ENCODE peak calls at places on chromosome 11, in six cellular contexts. R is pancreas; F is kidney; B is activated CD8-positive, alpha-beta T cell treated with anti-CD3 and anti-CD28 coated beads for 36 hours; W is tibial nerve; C is OCI-LY7. D is an unnamed sample.

GRCh38 chr11:45803981-45804805 is 756 bp upstream of the SLC35C1 start:
- DNase-seq in W (peak), C (peak), B (peak), F (peak), R (peak), D (peak)

GRCh38 chr11:23079382-23079813 is 219.1 kb upstream of the CCDC179 start:
- DNase-seq in B (no peak), W (no peak), F (no peak), R (no peak), C (no peak), D (no peak)

GRCh38 chr11:27963370-27963769 is 144.6 kb downstream of the KIF18A start:
- DNase-seq in R (no peak), C (no peak), F (no peak), B (no peak), W (no peak), D (no peak)

GRCh38 chr11:67287355-67288197 is 1.5 kb upstream of the ANKRD13D start:
- DNase-seq in C (peak), W (no peak), F (peak), B (peak), R (no peak), D (no peak)

GRCh38 chr11:13929551-13929950 is 33.0 kb upstream of the SPON1 start:
- DNase-seq in F (no peak), B (no peak), R (no peak), W (no peak), C (no peak), D (no peak)

GRCh38 chr11:115222218-115222862 is 281.9 kb downstream of the CADM1 start:
- DNase-seq in W (no peak), C (peak), F (no peak), R (no peak), B (peak), D (no peak)

GRCh38 chr11:62133328-62134065 is 9.7 kb downstream of the INCENP start:
- DNase-seq in C (no peak), W (no peak), R (no peak), B (no peak), F (peak), D (peak)

GRCh38 chr11:128688896-128689546 is 4.9 kb upstream of the FLI1 start:
- DNase-seq in W (no peak), C (no peak), F (no peak), R (no peak), B (no peak), D (no peak)

GRCh38 chr11:17972987-17973386 is 39.9 kb downstream of the SERGEF start:
- DNase-seq in R (no peak), B (peak), F (no peak), C (no peak), W (no peak), D (no peak)

GRCh38 chr11:72445423-72445822 is 11.1 kb upstream of the CLPB start:
- DNase-seq in B (no peak), C (no peak), W (no peak), F (no peak), R (no peak), D (no peak)

GRCh38 chr11:65431452-65432132 is 9.0 kb downstream of the NEAT1 start:
- DNase-seq in B (peak), W (no peak), F (no peak), C (peak), R (no peak), D (no peak)

GRCh38 chr11:65432133-65432650 is 9.6 kb downstream of the NEAT1 start:
- DNase-seq in R (no peak), B (no peak), F (no peak), W (no peak), C (no peak), D (no peak)

GRCh38 chr11:65434057-65434666 is 11.6 kb downstream of the NEAT1 start:
- DNase-seq in B (no peak), W (no peak), F (no peak), R (no peak), C (no peak), D (no peak)

GRCh38 chr11:65433657-65434056 is 11.1 kb downstream of the NEAT1 start:
- DNase-seq in F (no peak), W (peak), B (no peak), C (no peak), R (no peak), D (no peak)

DNA sequence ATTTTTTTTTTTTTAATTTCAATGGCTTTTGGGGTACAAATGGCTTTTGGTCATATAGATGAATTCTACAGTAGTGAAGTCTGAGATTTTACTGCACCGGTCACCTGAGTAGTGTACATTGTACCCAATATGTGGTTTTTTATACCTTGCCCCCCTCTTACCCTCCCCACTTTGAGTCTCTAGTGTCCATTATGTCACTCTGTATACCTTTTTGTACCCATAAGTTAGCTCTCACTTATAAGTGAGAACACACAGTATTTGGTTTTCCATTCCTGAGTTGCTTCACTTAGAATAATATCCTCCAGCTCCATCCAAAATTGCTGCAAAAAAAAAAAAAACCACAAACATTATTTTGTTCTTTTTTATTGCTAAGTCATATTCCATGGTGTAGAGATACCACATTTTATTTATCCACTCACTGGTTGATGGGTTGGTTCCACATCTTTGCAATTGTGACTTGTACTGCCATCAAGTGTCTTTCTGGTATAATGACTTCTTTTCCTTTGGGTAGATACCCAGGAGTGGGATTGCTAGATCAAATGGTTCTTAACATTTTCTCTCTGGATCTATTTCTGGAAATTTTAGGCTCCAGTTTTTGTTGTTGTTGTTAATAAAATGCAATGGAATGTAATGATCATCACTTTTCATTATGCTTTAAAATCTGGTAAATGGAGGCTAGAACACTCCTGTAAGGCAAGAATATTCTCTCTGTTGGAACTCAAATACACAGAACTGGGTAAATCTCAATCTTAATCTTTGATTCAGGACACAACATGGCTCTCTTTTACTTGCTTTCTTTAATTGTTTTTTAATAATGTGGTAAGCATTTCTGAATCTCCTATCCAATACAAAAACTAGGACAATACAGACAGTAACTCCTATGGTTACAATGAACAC is 10.3 kb downstream of the NEAT1 start:
- DNase-seq in W (no peak), F (no peak), C (peak), B (no peak), R (no peak), D (no peak)
- TF ChIP-seq CTCF in W (peak), F (no peak), C (peak), B (peak), R (no peak), D (peak)

GRCh38 chr11:65553301-65554001 is 4.7 kb downstream of the LTBP3 start:
- DNase-seq in R (no peak), W (no peak), F (peak), B (peak), C (peak), D (no peak)

GRCh38 chr11:65554842-65555395 is 3.2 kb downstream of the LTBP3 start:
- DNase-seq in B (no peak), R (no peak), W (no peak), C (no peak), F (no peak), D (no peak)

GRCh38 chr11:65554057-65554818 is 3.9 kb downstream of the LTBP3 start:
- DNase-seq in W (no peak), B (no peak), C (no peak), R (no peak), F (no peak), D (no peak)

GRCh38 chr11:65551572-65552398 is 6.4 kb downstream of the LTBP3 start:
- DNase-seq in W (no peak), B (peak), F (peak), C (peak), R (peak), D (no peak)

GRCh38 chr11:65552413-65552951 is 5.7 kb downstream of the LTBP3 start:
- DNase-seq in F (no peak), C (peak), B (no peak), W (no peak), R (no peak), D (no peak)
- TF ChIP-seq CTCF in F (no peak), C (peak), B (peak), W (no peak), R (no peak), D (peak)

GRCh38 chr11:36131719-36132349 is 157.4 kb downstream of the COMMD9 start:
- DNase-seq in B (peak), R (peak), C (peak), W (peak), F (no peak), D (no peak)
- TF ChIP-seq CTCF in B (peak), R (peak), C (peak), W (peak), F (peak), D (peak)

DNA sequence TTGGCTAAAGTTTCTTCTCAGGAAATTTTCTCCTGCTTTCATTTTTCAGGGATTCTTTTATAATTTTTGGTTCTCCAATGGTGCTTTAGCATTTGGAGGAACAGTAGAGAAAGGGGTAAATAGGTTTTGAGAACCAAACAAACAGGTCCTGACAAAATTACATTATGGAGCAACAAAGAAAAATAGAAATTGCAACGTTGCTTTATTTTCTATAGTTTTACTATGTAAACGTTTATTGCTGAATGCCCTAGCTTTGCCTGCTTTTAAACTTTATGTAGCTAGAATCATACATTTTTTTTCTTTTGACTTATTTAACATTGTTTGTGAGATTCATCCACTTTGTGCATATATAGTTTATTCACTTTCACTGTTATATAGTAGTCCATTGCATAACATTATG is 43.8 kb upstream of the OR5P2 start:
- DNase-seq in B (no peak), W (no peak), F (no peak), C (no peak), R (no peak), D (no peak)
- TF ChIP-seq CTCF in B (no peak), W (no peak), F (no peak), C (no peak), R (no peak), D (no peak)

D was measured in chondrocyte.